ENCODE peak calls at places on chromosomes 12 and 14, in ten cellular contexts. One of them, this sample, is unnamed.

GRCh38 chr14:101127239-101127638 is 223.7 kb upstream of the RTL1 start:
- DNase-seq in KBM-7: no peak
- DNase-seq in naive thymus-derived CD8-positive, alpha-beta T cell: no peak
- DNase-seq in effector memory CD4-positive, alpha-beta T cell: no peak
- DNase-seq in ELR: no peak
- DNase-seq in CD4-positive, alpha-beta T cell: no peak
- DNase-seq in GM12865: no peak
- DNase-seq in transverse colon: no peak
- DNase-seq in NCI-H69: no peak
- DNase-seq in A172: no peak
- DNase-seq in this sample: no peak

GRCh38 chr12:123388948-123389559 is 5.1 kb downstream of the KMT5A start:
- DNase-seq in ELR: peak
- DNase-seq in A172: no peak
- DNase-seq in GM12865: no peak
- DNase-seq in NCI-H69: peak
- DNase-seq in CD4-positive, alpha-beta T cell: no peak
- DNase-seq in naive thymus-derived CD8-positive, alpha-beta T cell: no peak
- DNase-seq in effector memory CD4-positive, alpha-beta T cell: no peak
- DNase-seq in transverse colon: no peak
- DNase-seq in KBM-7: no peak
- DNase-seq in this sample: no peak

GRCh38 chr12:119802472-119802871 is 74.6 kb downstream of the CIT start:
- DNase-seq in GM12865: no peak
- DNase-seq in transverse colon: peak
- DNase-seq in CD4-positive, alpha-beta T cell: no peak
- DNase-seq in naive thymus-derived CD8-positive, alpha-beta T cell: no peak
- DNase-seq in NCI-H69: no peak
- DNase-seq in effector memory CD4-positive, alpha-beta T cell: no peak
- DNase-seq in A172: no peak
- DNase-seq in KBM-7: no peak
- DNase-seq in ELR: no peak
- DNase-seq in this sample: peak

GRCh38 chr12:50686976-50687375 is 76.9 kb upstream of the ATF1 start:
- DNase-seq in GM12865: no peak
- DNase-seq in KBM-7: no peak
- DNase-seq in transverse colon: no peak
- DNase-seq in naive thymus-derived CD8-positive, alpha-beta T cell: no peak
- DNase-seq in NCI-H69: no peak
- DNase-seq in effector memory CD4-positive, alpha-beta T cell: no peak
- DNase-seq in CD4-positive, alpha-beta T cell: no peak
- DNase-seq in ELR: no peak
- DNase-seq in A172: no peak
- DNase-seq in this sample: no peak

GRCh38 chr12:108635201-108635996 is 1.7 kb upstream of the SELPLG start:
- DNase-seq in A172: no peak
- DNase-seq in naive thymus-derived CD8-positive, alpha-beta T cell: peak
- DNase-seq in GM12865: peak
- DNase-seq in transverse colon: peak
- DNase-seq in effector memory CD4-positive, alpha-beta T cell: peak
- DNase-seq in NCI-H69: peak
- DNase-seq in KBM-7: peak
- DNase-seq in ELR: no peak
- DNase-seq in CD4-positive, alpha-beta T cell: no peak
- DNase-seq in this sample: no peak

GRCh38 chr14:100989924-100990323 is 86.4 kb upstream of the RTL1 start:
- DNase-seq in naive thymus-derived CD8-positive, alpha-beta T cell: no peak
- DNase-seq in effector memory CD4-positive, alpha-beta T cell: no peak
- DNase-seq in A172: no peak
- DNase-seq in ELR: peak
- DNase-seq in GM12865: no peak
- DNase-seq in transverse colon: no peak
- DNase-seq in NCI-H69: no peak
- DNase-seq in KBM-7: no peak
- DNase-seq in CD4-positive, alpha-beta T cell: no peak
- DNase-seq in this sample: no peak

GRCh38 chr14:92348154-92348553 is 25.2 kb downstream of the SLC24A4 start:
- DNase-seq in A172: no peak
- DNase-seq in KBM-7: no peak
- DNase-seq in transverse colon: peak
- DNase-seq in effector memory CD4-positive, alpha-beta T cell: no peak
- DNase-seq in GM12865: no peak
- DNase-seq in NCI-H69: peak
- DNase-seq in naive thymus-derived CD8-positive, alpha-beta T cell: no peak
- DNase-seq in CD4-positive, alpha-beta T cell: no peak
- DNase-seq in ELR: no peak
- DNase-seq in this sample: no peak

GRCh38 chr14:24143511-24143910 is 2.1 kb upstream of the EMC9 start:
- DNase-seq in KBM-7: no peak
- DNase-seq in CD4-positive, alpha-beta T cell: no peak
- DNase-seq in NCI-H69: no peak
- DNase-seq in transverse colon: no peak
- DNase-seq in naive thymus-derived CD8-positive, alpha-beta T cell: no peak
- DNase-seq in A172: no peak
- DNase-seq in effector memory CD4-positive, alpha-beta T cell: no peak
- DNase-seq in ELR: peak
- DNase-seq in GM12865: no peak
- DNase-seq in this sample: peak

GRCh38 chr12:25675808-25676207 is 122.7 kb upstream of the LMNTD1 start:
- DNase-seq in GM12865: no peak
- DNase-seq in effector memory CD4-positive, alpha-beta T cell: no peak
- DNase-seq in NCI-H69: no peak
- DNase-seq in KBM-7: no peak
- DNase-seq in ELR: no peak
- DNase-seq in A172: no peak
- DNase-seq in transverse colon: no peak
- DNase-seq in CD4-positive, alpha-beta T cell: no peak
- DNase-seq in naive thymus-derived CD8-positive, alpha-beta T cell: no peak
- DNase-seq in this sample: no peak

This sample was measured in stromal cell of bone marrow.